ENCODE peak calls at places on chromosomes 16 and 17, in eight cellular contexts. A is stomach, S is left colon, C is D341Med, O is left lung, L is IMR-90, F is HAP-1, J is esophagus squamous epithelium. Y is an unnamed sample.

GRCh38 chr17:11319894-11320293 is 78.9 kb downstream of the SHISA6 start:
- DNase-seq in L (no peak), C (no peak), J (no peak), O (no peak), A (no peak), F (no peak), S (no peak), Y (no peak)

GRCh38 chr17:7843536-7844291 is 9.7 kb downstream of the KDM6B start:
- DNase-seq in F (peak), O (peak), L (peak), A (peak), J (peak), S (peak), C (peak), Y (peak)

GRCh38 chr16:20519231-20519630 is 56.9 kb downstream of the ACSM2B start:
- DNase-seq in A (no peak), F (no peak), C (no peak), O (no peak), L (no peak), S (no peak), J (no peak), Y (no peak)

GRCh38 chr17:81058263-81058871 is 23.4 kb downstream of the BAIAP2 start:
- DNase-seq in J (no peak), A (no peak), C (no peak), L (no peak), S (no peak), O (no peak), F (no peak), Y (no peak)

GRCh38 chr16:22188595-22189442 is 17.3 kb upstream of the EEF2K start:
- DNase-seq in F (peak), O (no peak), A (peak), C (peak), S (peak), L (peak), J (no peak), Y (peak)

GRCh38 chr17:82036634-82037112 is 824 bp downstream of the DCXR start:
- DNase-seq in L (no peak), A (no peak), J (no peak), F (no peak), S (no peak), O (no peak), C (no peak), Y (no peak)

GRCh38 chr17:75475851-75476250 is 19.4 kb downstream of the TMEM94 start:
- DNase-seq in A (no peak), C (no peak), S (no peak), L (peak), O (peak), F (no peak), J (no peak), Y (no peak)

GRCh38 chr16:7921360-7921759 is 588.7 kb downstream of the RBFOX1 start:
- DNase-seq in J (no peak), O (no peak), A (no peak), S (no peak), F (no peak), C (peak), L (no peak), Y (no peak)

GRCh38 chr17:74740641-74741387 is 3.8 kb downstream of the RAB37 start:
- DNase-seq in C (peak), O (no peak), J (no peak), F (no peak), L (no peak), S (no peak), A (no peak), Y (no peak)